ENCODE peak calls at places on chromosomes 16 and 17, in six cellular contexts. X, O, Q, U, M and F are unnamed samples.

GRCh38 chr17:82889496-82890338 is 49.9 kb upstream of the ZNF750 start:
- DNase-seq in X (no peak), O (no peak), Q (peak), U (no peak), M (no peak), F (no peak)

GRCh38 chr17:55266051-55266957 is 1.5 kb downstream of the HLF start:
- DNase-seq in X (no peak), O (no peak), Q (peak), U (no peak), M (no peak), F (peak)

GRCh38 chr16:5977329-5977728 is 879.7 kb upstream of the EEF2KMT start:
- DNase-seq in X (no peak), O (no peak), Q (no peak), U (no peak), M (no peak), F (no peak)

GRCh38 chr16:22257440-22257839 is 39.8 kb upstream of the POLR3E start:
- DNase-seq in X (no peak), O (no peak), Q (no peak), U (no peak), M (no peak), F (no peak)

GRCh38 chr17:47099451-47099986 is 89.6 kb downstream of the CDC27 start:
- DNase-seq in X (no peak), O (no peak), Q (no peak), U (no peak), M (peak), F (no peak)

GRCh38 chr17:77617516-77617915 is 341.0 kb upstream of the TNRC6C start:
- DNase-seq in X (no peak), O (no peak), Q (no peak), U (no peak), M (no peak), F (no peak)

GRCh38 chr16:69706256-69706974 is 19.9 kb downstream of the NQO1 start:
- DNase-seq in X (no peak), O (no peak), Q (no peak), U (no peak), M (peak), F (no peak)

GRCh38 chr17:76416899-76417298 is 32.5 kb downstream of the SPHK1 start:
- DNase-seq in X (no peak), O (no peak), Q (no peak), U (no peak), M (no peak), F (no peak)

GRCh38 chr17:43905985-43906852 is 1.1 kb downstream of the MPP2 start:
- DNase-seq in X (peak), O (no peak), Q (peak), U (peak), M (peak), F (peak)

GRCh38 chr17:66275651-66276050 is 26.8 kb upstream of the PRKCA start:
- DNase-seq in X (no peak), O (peak), Q (no peak), U (peak), M (peak), F (no peak)

GRCh38 chr17:55421179-55421934 is at the start of gene MMD:
- DNase-seq in X (peak), O (no peak), Q (no peak), U (no peak), M (peak), F (peak)

GRCh38 chr16:69579783-69580182 is 14.0 kb downstream of the NFAT5 start:
- DNase-seq in X (no peak), O (no peak), Q (no peak), U (no peak), M (no peak), F (no peak)

GRCh38 chr17:42667088-42667951 is 8.2 kb downstream of the TUBG2 start:
- DNase-seq in X (no peak), O (no peak), Q (no peak), U (peak), M (peak), F (no peak)

GRCh38 chr17:67582632-67583230 is 135.0 kb upstream of the NOL11 start:
- DNase-seq in X (no peak), O (no peak), Q (no peak), U (no peak), M (no peak), F (no peak)

GRCh38 chr17:33373209-33373608 is 80.1 kb upstream of the ASIC2 start:
- DNase-seq in X (no peak), O (no peak), Q (no peak), U (no peak), M (no peak), F (no peak)

GRCh38 chr17:48814504-48814903 is 2.5 kb downstream of the TTLL6 start:
- DNase-seq in X (peak), O (no peak), Q (peak), U (peak), M (peak), F (peak)

GRCh38 chr17:31486351-31487062 is 95.0 kb downstream of the RAB11FIP4 start:
- DNase-seq in X (no peak), O (no peak), Q (no peak), U (no peak), M (no peak), F (no peak)